ENCODE peak calls at places on chromosomes 5 and 9, in seven cellular contexts. V, P, E, D, F, O and H are unnamed samples.

GRCh38 chr9:136901516-136902258 is 15.4 kb downstream of the TRAF2 start:
- DNase-seq in F (no peak), E (peak), P (no peak), D (peak), O (peak), V (no peak), H (no peak)

GRCh38 chr9:127977877-127978647 is 2.7 kb downstream of the EEIG1 start:
- DNase-seq in P (no peak), E (no peak), V (peak), D (peak), F (peak), O (no peak), H (no peak)

GRCh38 chr9:91266457-91266856 is 95.3 kb downstream of the AUH start:
- DNase-seq in O (no peak), D (no peak), V (no peak), P (no peak), F (no peak), E (no peak), H (no peak)

GRCh38 chr5:60248900-60249299 is 355.4 kb upstream of the PDE4D start:
- DNase-seq in P (no peak), E (no peak), V (no peak), F (no peak), D (no peak), O (no peak), H (no peak)

GRCh38 chr9:35313460-35313859 is 151.7 kb downstream of the UNC13B start:
- DNase-seq in E (no peak), O (no peak), P (no peak), V (no peak), F (no peak), D (no peak), H (no peak)

GRCh38 chr5:72160959-72161358 is 53.7 kb downstream of the MAP1B start:
- DNase-seq in P (no peak), F (no peak), D (peak), O (no peak), V (no peak), E (no peak), H (no peak)

GRCh38 chr9:113479150-113479761 is 15.7 kb downstream of the RGS3 start:
- DNase-seq in O (peak), D (no peak), F (no peak), P (no peak), V (no peak), E (no peak), H (no peak)

GRCh38 chr9:114681594-114682332 is at the start of gene TEX48:
- DNase-seq in E (peak), P (peak), O (no peak), D (peak), F (peak), V (peak), H (peak)

GRCh38 chr9:21779397-21779796 is 23.0 kb upstream of the MTAP start:
- DNase-seq in F (no peak), O (no peak), V (no peak), P (no peak), D (no peak), E (no peak), H (no peak)

GRCh38 chr9:36415822-36416515 is 15.9 kb upstream of the RNF38 start:
- DNase-seq in V (no peak), O (no peak), D (no peak), P (no peak), E (no peak), F (no peak), H (no peak)

GRCh38 chr9:115604831-115605483 is 487.0 kb upstream of the TNC start:
- DNase-seq in P (no peak), E (no peak), D (peak), V (peak), O (no peak), F (no peak), H (no peak)

GRCh38 chr5:56815657-56816545 is 552 bp downstream of the MAP3K1 start:
- DNase-seq in P (peak), O (peak), V (no peak), E (peak), F (peak), D (no peak), H (no peak)

GRCh38 chr9:135501261-135502167 is 1.0 kb downstream of the MRPS2 start:
- DNase-seq in O (no peak), E (peak), F (peak), V (no peak), P (no peak), D (peak), H (no peak)

GRCh38 chr9:86644315-86645034 is 290.3 kb upstream of the TUT7 start:
- DNase-seq in V (no peak), F (no peak), O (no peak), P (no peak), D (no peak), E (no peak), H (no peak)

GRCh38 chr5:54518146-54519082 is 855 bp downstream of the SNX18 start:
- DNase-seq in F (peak), P (peak), V (no peak), O (peak), D (peak), E (peak), H (no peak)

GRCh38 chr5:9604416-9604815 is 25.7 kb downstream of the TAS2R1 start:
- DNase-seq in O (no peak), P (no peak), D (no peak), V (no peak), F (no peak), E (no peak), H (no peak)

DNA sequence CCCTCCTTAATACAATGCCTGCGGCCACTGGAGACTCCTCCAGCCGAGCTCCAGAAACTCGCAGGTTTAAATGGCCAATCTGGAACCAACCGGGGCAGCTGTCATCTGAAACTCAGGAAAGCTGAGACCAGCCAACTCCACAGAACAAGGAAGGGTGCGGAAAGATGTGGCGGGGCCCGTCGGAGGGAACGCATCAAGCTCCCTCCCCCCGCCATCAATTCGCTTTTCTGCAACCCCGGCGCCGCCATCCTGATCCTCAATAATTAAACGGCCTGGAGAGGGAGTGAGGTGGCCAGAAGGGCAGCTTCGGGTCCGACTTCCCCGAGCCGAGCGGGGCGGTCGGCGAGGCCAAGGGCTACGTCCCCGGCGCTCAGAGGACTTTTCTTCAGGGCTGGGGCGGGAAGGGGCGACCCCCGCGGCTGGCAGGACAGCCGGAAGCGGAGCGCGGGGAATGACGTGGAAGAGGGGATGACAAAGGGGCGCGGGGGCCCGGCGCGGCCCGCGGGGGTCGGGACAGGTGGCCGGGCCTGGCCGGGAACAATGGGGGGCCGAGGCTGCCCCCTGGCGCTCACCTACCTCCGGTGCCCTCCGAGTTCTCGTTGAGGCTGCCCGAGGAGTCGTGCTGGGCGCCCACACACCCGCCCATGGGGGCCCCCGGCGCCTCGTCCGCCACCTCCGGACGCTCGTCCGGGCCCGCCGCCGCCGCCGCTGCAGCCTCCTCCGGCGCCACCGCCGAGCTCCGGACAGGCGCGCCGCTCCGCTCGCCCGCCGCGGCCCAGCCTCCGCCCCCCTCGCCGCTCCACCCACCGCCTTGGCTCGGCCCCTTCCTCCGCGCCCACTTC is at the start of gene UBTD2:
- DNase-seq in V (peak), E (peak), O (peak), F (peak), D (peak), P (peak), H (peak)
- TF ChIP-seq CTCF in V (peak), E (peak), O (no peak), F (peak), D (peak), P (peak), H (no peak)

GRCh38 chr5:146622391-146622790 is 106.4 kb upstream of the GPR151 start:
- DNase-seq in V (no peak), E (no peak), P (no peak), O (no peak), D (no peak), F (no peak), H (no peak)
- TF ChIP-seq CTCF in V (peak), E (no peak), P (peak), O (no peak), D (peak), F (peak), H (no peak)

GRCh38 chr5:148005788-148006520 is 57.8 kb upstream of the SPINK5 start:
- DNase-seq in D (no peak), V (no peak), F (no peak), E (no peak), P (no peak), O (no peak), H (no peak)
- TF ChIP-seq CTCF in D (no peak), V (no peak), F (no peak), E (no peak), P (no peak), O (no peak), H (no peak)

DNA sequence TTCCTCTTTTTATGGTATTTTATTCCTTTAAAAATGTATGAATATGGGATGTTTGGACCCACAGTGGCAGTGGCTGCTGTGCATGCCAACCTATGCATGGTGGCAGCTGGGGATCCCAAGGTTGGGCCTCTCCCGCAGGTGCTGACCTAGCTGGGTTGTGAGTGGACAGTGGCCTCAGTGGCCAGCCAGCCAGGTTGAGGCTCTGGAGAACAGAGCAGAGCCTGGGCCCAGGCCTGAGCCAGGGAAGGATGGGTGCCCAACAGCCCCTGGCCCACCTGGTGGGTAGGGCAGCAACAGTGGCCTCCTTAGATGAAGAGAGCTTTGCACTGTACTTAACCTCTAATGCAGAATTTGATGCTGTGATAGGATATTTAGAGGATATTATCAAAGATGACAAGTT is 624.8 kb downstream of the CHSY3 start:
- DNase-seq in D (no peak), V (no peak), E (no peak), F (no peak), P (no peak), O (no peak), H (no peak)
- TF ChIP-seq CTCF in D (no peak), V (no peak), E (no peak), F (no peak), P (no peak), O (no peak), H (no peak)